ENCODE peak calls at places on chromosomes 13 and 19, in four cellular contexts. B is astrocyte of the spinal cord, F is fibroblast of the aortic adventitia, I is ovary. V is an unnamed sample.

GRCh38 chr19:3725121-3725520 is 16.9 kb downstream of the TJP3 start:
- DNase-seq in I (no peak), B (no peak), F (no peak), V (no peak)

GRCh38 chr13:59776924-59777690 is 386.6 kb downstream of the DIAPH3 start:
- DNase-seq in I (no peak), F (peak), B (peak), V (peak)

GRCh38 chr19:37896142-37896541 is 10.3 kb downstream of the WDR87 start:
- DNase-seq in I (no peak), F (no peak), B (no peak), V (no peak)

GRCh38 chr19:46608178-46608577 is 7.0 kb downstream of the CALM3 start:
- DNase-seq in B (no peak), I (no peak), F (no peak), V (no peak)

GRCh38 chr13:36858285-36858684 is 39.3 kb downstream of the RFXAP start:
- DNase-seq in I (no peak), F (peak), B (peak), V (peak)

GRCh38 chr19:35154535-35155406 is at the start of gene FXYD5:
- DNase-seq in I (peak), F (peak), B (peak), V (peak)

GRCh38 chr19:42197375-42197817 is 20.1 kb downstream of the DEDD2 start:
- DNase-seq in F (no peak), I (no peak), B (no peak), V (no peak)

GRCh38 chr19:11200015-11200574 is 2.8 kb upstream of the KANK2 start:
- DNase-seq in F (no peak), B (no peak), I (no peak), V (no peak)

GRCh38 chr13:51148223-51148951 is 37.3 kb upstream of the C13orf42 start:
- DNase-seq in F (no peak), I (no peak), B (peak), V (no peak)

GRCh38 chr13:51585234-51585672 is 991 bp downstream of the WDFY2 start:
- DNase-seq in I (no peak), B (peak), F (peak), V (no peak)

GRCh38 chr13:96229356-96229755 is 139.4 kb downstream of the HS6ST3 start:
- DNase-seq in I (no peak), B (no peak), F (peak), V (no peak)

GRCh38 chr19:1081301-1082164 is 13.6 kb downstream of the POLR2E start:
- DNase-seq in F (no peak), B (no peak), I (no peak), V (no peak)

GRCh38 chr19:34120846-34121639 is 51.3 kb upstream of the LSM14A start:
- DNase-seq in I (no peak), F (peak), B (peak), V (no peak)

GRCh38 chr13:25683662-25684370 is 312.0 kb downstream of the ATP8A2 start:
- DNase-seq in F (no peak), B (no peak), I (no peak), V (no peak)

GRCh38 chr13:30711375-30711774 is 24.0 kb upstream of the ALOX5AP start:
- DNase-seq in F (peak), I (no peak), B (peak), V (no peak)

GRCh38 chr19:47663911-47664771 is 49.1 kb upstream of the EHD2 start:
- DNase-seq in I (peak), F (peak), B (peak), V (peak)

GRCh38 chr19:36245210-36246005 is 30.5 kb downstream of the ZNF146 start:
- DNase-seq in F (no peak), B (no peak), I (no peak), V (no peak)

GRCh38 chr13:112077729-112078128 is 10.8 kb downstream of the SOX1 start:
- DNase-seq in I (no peak), B (no peak), F (no peak), V (no peak)

GRCh38 chr19:13561461-13561860 is 55.2 kb upstream of the CACNA1A start:
- DNase-seq in I (no peak), F (no peak), B (no peak), V (no peak)

GRCh38 chr19:17073869-17074627 is 1.2 kb downstream of the HAUS8 start:
- DNase-seq in F (no peak), B (no peak), I (no peak), V (no peak)

GRCh38 chr19:55230780-55231179 is 2.2 kb upstream of the TMEM86B start:
- DNase-seq in F (no peak), B (no peak), I (no peak), V (no peak)

GRCh38 chr13:114007566-114007965 is 33.7 kb upstream of the C13orf46 start:
- DNase-seq in B (no peak), I (no peak), F (no peak), V (no peak)

GRCh38 chr19:29841209-29841558 is 29.4 kb downstream of the CCNE1 start:
- DNase-seq in B (no peak), F (no peak), I (no peak), V (no peak)

GRCh38 chr13:95784161-95784880 is 107.4 kb downstream of the DNAJC3 start:
- DNase-seq in F (peak), B (peak), I (no peak), V (peak)

GRCh38 chr19:12364391-12365093 is 941 bp downstream of the ZNF442 start:
- DNase-seq in B (no peak), F (peak), I (peak), V (no peak)

GRCh38 chr19:40598121-40598917 is 2.9 kb upstream of the LTBP4 start:
- DNase-seq in F (peak), B (peak), I (peak), V (peak)

GRCh38 chr19:17112271-17112670 is 36.7 kb downstream of the MYO9B start:
- DNase-seq in F (no peak), B (no peak), I (no peak), V (no peak)

GRCh38 chr19:38304866-38305429 is 897 bp downstream of the C19orf33 start:
- DNase-seq in I (no peak), B (peak), F (no peak), V (peak)

GRCh38 chr19:51676566-51677083 is 16.5 kb upstream of the SPACA6 start:
- DNase-seq in B (no peak), F (no peak), I (no peak), V (no peak)

GRCh38 chr19:3708207-3708931 is at the start of gene TJP3:
- DNase-seq in I (no peak), F (no peak), B (no peak), V (peak)

GRCh38 chr13:113411216-113412023 is 41.9 kb downstream of the ADPRHL1 start:
- DNase-seq in I (no peak), F (peak), B (peak), V (peak)

GRCh38 chr13:98050041-98050466 is 92.8 kb upstream of the FARP1 start:
- DNase-seq in F (no peak), B (peak), I (no peak), V (no peak)

GRCh38 chr19:16566161-16566560 is 6.1 kb downstream of the SLC35E1 start:
- DNase-seq in B (no peak), F (no peak), I (no peak), V (no peak)

GRCh38 chr13:86020350-86021002 is 221.3 kb upstream of the SLITRK6 start:
- DNase-seq in B (peak), I (no peak), F (peak), V (peak)

GRCh38 chr19:35736913-35737886 is 5.1 kb downstream of the IGFLR1 start:
- DNase-seq in F (no peak), I (peak), B (no peak), V (no peak)

GRCh38 chr13:27219611-27220010 is 31.7 kb upstream of the RPL21 start:
- DNase-seq in I (no peak), F (no peak), B (no peak), V (no peak)

GRCh38 chr13:104011505-104012270 is 945.5 kb upstream of the SLC10A2 start:
- DNase-seq in F (peak), B (peak), I (no peak), V (no peak)